ENCODE peak calls at places on chromosomes 5 and 9, in four cellular contexts. Q is left ventricle myocardium inferior, G is astrocyte, L is MM.1S. P is an unnamed sample.

GRCh38 chr5:150300496-150301169 is 2.1 kb downstream of the ARSI start:
- DNase-seq in Q (no peak), G (no peak), L (no peak), P (no peak)

GRCh38 chr9:30201024-30201423 is 2183.4 kb upstream of the ACO1 start:
- DNase-seq in Q (no peak), G (no peak), L (no peak), P (no peak)

GRCh38 chr5:159921721-159922120 is 5.4 kb downstream of the ADRA1B start:
- DNase-seq in Q (no peak), G (no peak), L (no peak), P (no peak)

GRCh38 chr9:125585503-125586172 is 121.4 kb downstream of the MAPKAP1 start:
- DNase-seq in Q (no peak), G (no peak), L (no peak), P (no peak)

GRCh38 chr9:438961-439768 is 224.5 kb downstream of the DOCK8 start:
- DNase-seq in Q (peak; percentile 40), G (no peak), L (no peak), P (no peak)

GRCh38 chr5:159456722-159457462 is 126.6 kb upstream of the IL12B start:
- DNase-seq in Q (no peak), G (peak; percentile 51), L (peak; percentile 88), P (peak; percentile 74)

GRCh38 chr5:10634056-10634455 is 70.2 kb downstream of the ANKRD33B start:
- DNase-seq in Q (no peak), G (no peak), L (no peak), P (no peak)

GRCh38 chr5:14593326-14594036 is 11.9 kb downstream of the OTULINL start:
- DNase-seq in Q (no peak), G (peak; percentile 52), L (no peak), P (no peak)

GRCh38 chr9:87950765-87951488 is 23.4 kb downstream of the CDK20 start:
- DNase-seq in Q (no peak), G (no peak), L (peak; percentile 79), P (no peak)

GRCh38 chr5:88799976-88800375 is 83.0 kb downstream of the MEF2C start:
- DNase-seq in Q (no peak), G (peak; percentile 8), L (no peak), P (no peak)

GRCh38 chr5:38497946-38498345 is 58.5 kb downstream of the LIFR start:
- DNase-seq in Q (no peak), G (no peak), L (no peak), P (no peak)

GRCh38 chr9:115058684-115059315 is 59.2 kb downstream of the TNC start:
- DNase-seq in Q (no peak), G (peak; percentile 82), L (no peak), P (no peak)

GRCh38 chr5:139301766-139302499 is 8.4 kb downstream of the MATR3 start:
- DNase-seq in Q (no peak), G (no peak), L (no peak), P (no peak)

GRCh38 chr5:100647461-100648230 is 112.5 kb downstream of the FAM174A start:
- DNase-seq in Q (peak; percentile 43), G (peak; percentile 27), L (peak; percentile 27), P (no peak)

GRCh38 chr9:94554439-94555331 is at the start of gene PCAT7:
- DNase-seq in Q (no peak), G (peak; percentile 23), L (peak; percentile 87), P (peak; percentile 13)

GRCh38 chr9:83964973-83965349 is 15.1 kb downstream of the HNRNPK start:
- DNase-seq in Q (no peak), G (no peak), L (no peak), P (no peak)

GRCh38 chr5:132426525-132427138 is 57.1 kb downstream of the SLC22A5 start:
- DNase-seq in Q (peak; percentile 70), G (peak; percentile 94), L (peak; percentile 81), P (peak; percentile 82)

GRCh38 chr5:76690704-76691469 is 25.0 kb upstream of the F2R start:
- DNase-seq in Q (no peak), G (peak; percentile 65), L (no peak), P (no peak)

GRCh38 chr5:167571824-167572223 is 719.6 kb upstream of the WWC1 start:
- DNase-seq in Q (no peak), G (no peak), L (no peak), P (no peak)

GRCh38 chr5:94433393-94434149 is 184.8 kb downstream of the KIAA0825 start:
- DNase-seq in Q (no peak), G (peak; percentile 34), L (peak; percentile 30), P (no peak)

GRCh38 chr5:136249678-136250266 is 56.8 kb upstream of the SMIM32 start:
- DNase-seq in Q (peak; percentile 33), G (peak; percentile 56), L (peak; percentile 49), P (no peak)

GRCh38 chr9:135076143-135076875 is 11.2 kb upstream of the OLFM1 start:
- DNase-seq in Q (no peak), G (no peak), L (no peak), P (no peak)

GRCh38 chr9:1098551-1098950 is 48.4 kb downstream of the DMRT2 start:
- DNase-seq in Q (no peak), G (no peak), L (no peak), P (no peak)

GRCh38 chr5:119022017-119022745 is 33.8 kb upstream of the DTWD2 start:
- DNase-seq in Q (no peak), G (peak; percentile 26), L (peak; percentile 43), P (no peak)

GRCh38 chr9:78030553-78031270 is 899 bp downstream of the GNAQ start:
- DNase-seq in Q (peak; percentile 50), G (no peak), L (peak; percentile 36), P (peak; percentile 59)

GRCh38 chr9:96435345-96435744 is 14.6 kb upstream of the HABP4 start:
- DNase-seq in Q (no peak), G (no peak), L (no peak), P (no peak)

GRCh38 chr5:36390640-36391039 is 88.9 kb upstream of the RANBP3L start:
- DNase-seq in Q (no peak), G (no peak), L (no peak), P (no peak)

GRCh38 chr5:59065551-59065950 is 482.7 kb downstream of the RAB3C start:
- DNase-seq in Q (no peak), G (peak; percentile 41), L (no peak), P (no peak)

GRCh38 chr5:64637144-64637543 is 53.2 kb upstream of the SHISAL2B start:
- DNase-seq in Q (no peak), G (no peak), L (no peak), P (no peak)

GRCh38 chr9:124475868-124476690 is 25.8 kb downstream of the ADGRD2 start:
- DNase-seq in Q (no peak), G (no peak), L (no peak), P (no peak)

GRCh38 chr9:131441441-131441840 is 47.6 kb downstream of the PRRC2B start:
- DNase-seq in Q (no peak), G (no peak), L (no peak), P (no peak)

GRCh38 chr5:110790673-110791072 is 51.9 kb downstream of the SLC25A46 start:
- DNase-seq in Q (no peak), G (peak; percentile 58), L (no peak), P (no peak)
- TF ChIP-seq CTCF in Q (peak; percentile 50), G (peak; percentile 21), L (no peak), P (no peak)

GRCh38 chr5:146588806-146589355 is 72.9 kb upstream of the GPR151 start:
- DNase-seq in Q (no peak), G (no peak), L (no peak), P (no peak)

GRCh38 chr5:146592342-146592741 is 76.4 kb upstream of the GPR151 start:
- DNase-seq in Q (no peak), G (no peak), L (no peak), P (no peak)

GRCh38 chr5:146584750-146585149 is 68.8 kb upstream of the GPR151 start:
- DNase-seq in Q (no peak), G (no peak), L (no peak), P (no peak)

GRCh38 chr5:146586752-146587151 is 70.8 kb upstream of the GPR151 start:
- DNase-seq in Q (no peak), G (no peak), L (no peak), P (no peak)

GRCh38 chr5:146588331-146588730 is 72.3 kb upstream of the GPR151 start:
- DNase-seq in Q (no peak), G (peak; percentile 43), L (no peak), P (no peak)
- H3K27me3 ChIP-seq in Q (peaks cover 15% of the 10 kb centered on the region), G (no peaks in the 10 kb centered on the region), L (no peaks in the 10 kb centered on the region), P (no peaks in the 10 kb centered on the region)

GRCh38 chr9:33139421-33140228 is 27.5 kb downstream of the B4GALT1 start:
- DNase-seq in Q (peak; percentile 87), G (peak; percentile 79), L (no peak), P (no peak)
- TF ChIP-seq CTCF in Q (no peak), G (no peak), L (no peak), P (no peak)

DNA sequence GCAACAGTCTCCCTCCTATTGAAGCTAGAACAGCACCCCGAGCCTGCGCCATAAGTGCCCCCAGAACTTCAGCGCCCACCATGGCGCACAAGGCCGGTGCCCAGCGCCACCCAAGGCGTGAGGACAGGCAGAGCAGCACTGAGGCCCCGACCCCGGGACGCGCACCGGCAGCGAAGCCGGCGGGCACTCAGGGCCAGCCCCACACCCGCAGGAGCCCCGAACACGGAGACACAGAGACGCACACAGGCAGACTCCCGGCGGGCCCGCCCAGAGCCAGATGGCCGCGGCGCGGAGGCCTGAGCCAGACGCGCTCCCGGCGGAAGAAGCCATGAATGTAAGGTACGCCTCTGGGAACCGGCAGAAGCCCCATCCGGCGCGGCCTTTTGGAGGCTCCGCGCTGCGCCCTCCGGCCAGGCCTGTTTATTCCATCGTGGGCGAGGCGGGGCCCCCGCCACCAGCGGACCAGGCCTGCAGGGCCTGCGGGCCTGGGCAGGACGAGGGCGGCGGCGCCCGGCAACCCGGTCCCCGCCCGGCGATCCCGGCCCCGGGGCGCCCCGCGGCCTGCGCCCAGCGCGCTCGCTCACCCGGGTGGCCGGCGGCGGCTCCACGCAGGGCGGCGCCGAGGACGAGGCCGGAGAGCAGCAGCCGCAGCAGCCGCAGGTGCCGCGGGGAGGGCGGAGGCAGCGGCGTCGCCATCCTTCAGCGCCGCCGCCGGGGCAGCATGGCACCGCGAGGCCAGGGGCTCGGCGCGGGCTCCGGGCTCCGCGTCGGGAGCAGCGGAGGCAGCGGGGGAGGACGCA is 483 bp downstream of the NPDC1 start:
- DNase-seq in Q (no peak), G (peak; percentile 34), L (no peak), P (no peak)
- H3K27me3 ChIP-seq in Q (peaks cover 37% of the 10 kb centered on the region), G (peaks cover 11% of the 10 kb centered on the region), L (peaks cover 86% of the 10 kb centered on the region), P (no peaks in the 10 kb centered on the region)

DNA sequence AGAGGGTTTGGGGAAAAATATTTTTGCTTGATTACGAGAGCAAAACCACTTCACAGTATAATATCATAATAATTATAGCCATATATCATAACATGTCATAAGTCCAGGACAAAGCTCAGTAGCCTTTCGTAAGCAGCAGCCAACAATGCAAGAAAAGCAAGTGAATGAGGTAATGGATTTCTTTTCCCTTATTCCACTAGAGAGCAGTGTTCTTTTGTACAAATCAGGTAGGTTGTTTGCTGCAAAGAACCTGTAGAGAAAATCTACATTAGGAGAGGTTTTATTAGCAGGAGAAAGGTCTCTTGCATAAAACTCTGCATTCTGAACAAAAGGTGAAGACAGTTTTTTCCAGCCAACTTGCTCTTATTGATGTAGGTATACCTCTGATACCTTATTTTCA is 1033.4 kb downstream of the TLE4 start:
- DNase-seq in Q (no peak), G (peak; percentile 47), L (no peak), P (no peak)
- TF ChIP-seq CTCF in Q (peak; percentile 36), G (peak; percentile 45), L (no peak), P (no peak)